ENCODE peak calls at places on chromosome 13, in nine cellular contexts. J, E, Z, X, G, L, F, B and A are unnamed samples.
A peak's percentile ranks its signal among the peaks of the same experiment; 100 is the strongest.

GRCh38 chr13:33251131-33251629 is 34.4 kb downstream of the STARD13 start:
- DNase-seq in J (peak; percentile 99), F (peak; percentile 91), G (no peak), L (no peak), X (no peak), Z (no peak), E (peak; percentile 92), B (no peak), A (no peak)

GRCh38 chr13:105196052-105196451 is 1339.4 kb downstream of the EFNB2 start:
- DNase-seq in J (peak; percentile 89), X (no peak), L (no peak), F (peak; percentile 14), Z (no peak), G (no peak), E (peak; percentile 18), B (no peak), A (no peak)

GRCh38 chr13:39417131-39417530 is 185.9 kb downstream of the LHFPL6 start:
- DNase-seq in G (peak; percentile 40), J (peak; percentile 18), X (no peak), Z (no peak), E (peak; percentile 8), B (no peak), L (no peak), F (no peak), A (no peak)

GRCh38 chr13:77113496-77113895 is 86.5 kb upstream of the FBXL3 start:
- DNase-seq in X (no peak), J (peak; percentile 12), B (no peak), Z (no peak), E (no peak), F (peak; percentile 2), G (no peak), L (no peak), A (no peak)

GRCh38 chr13:106649495-106649894 is 81.6 kb upstream of the ARGLU1 start:
- DNase-seq in E (no peak), L (no peak), G (no peak), F (peak; percentile 35), Z (no peak), J (peak; percentile 2), X (no peak), B (no peak), A (no peak)

GRCh38 chr13:113660066-113660465 is 2.1 kb upstream of the ATP4B start:
- DNase-seq in F (no peak), G (no peak), E (no peak), Z (no peak), B (no peak), J (no peak), X (no peak), L (no peak), A (no peak)

GRCh38 chr13:23558675-23559536 is 11.3 kb upstream of the TNFRSF19 start:
- DNase-seq in J (peak; percentile 78), F (peak; percentile 95), X (no peak), E (peak; percentile 64), L (no peak), G (peak; percentile 25), Z (no peak), B (no peak), A (no peak)

GRCh38 chr13:113730145-113730750 is 28.8 kb upstream of the TMEM255B start:
- DNase-seq in Z (no peak), X (no peak), B (no peak), F (no peak), J (no peak), L (no peak), G (no peak), E (no peak), A (no peak)

GRCh38 chr13:34156841-34157365 is 339.0 kb downstream of the RFC3 start:
- DNase-seq in E (peak; percentile 92), J (peak; percentile 95), B (no peak), G (no peak), F (peak; percentile 87), Z (no peak), X (peak; percentile 71), L (no peak), A (peak; percentile 46)

GRCh38 chr13:113360446-113360845 is 3.5 kb downstream of the GRTP1 start:
- DNase-seq in J (no peak), Z (no peak), G (no peak), B (no peak), L (no peak), X (no peak), E (no peak), F (no peak), A (no peak)

GRCh38 chr13:104327217-104327616 is 1261.0 kb upstream of the SLC10A2 start:
- DNase-seq in Z (no peak), J (no peak), B (no peak), L (no peak), G (no peak), X (no peak), E (no peak), F (no peak), A (no peak)

GRCh38 chr13:108315273-108315672 is 45.8 kb downstream of the TNFSF13B start:
- DNase-seq in X (no peak), J (no peak), Z (no peak), E (no peak), B (no peak), F (no peak), G (no peak), L (no peak), A (no peak)

GRCh38 chr13:65416784-65417183 is 1813.4 kb downstream of the PCDH9 start:
- DNase-seq in J (no peak), F (no peak), L (no peak), E (no peak), B (no peak), X (no peak), G (no peak), Z (no peak), A (no peak)

GRCh38 chr13:94050686-94051085 is 428.8 kb downstream of the DCT start:
- DNase-seq in X (peak; percentile 82), J (no peak), F (no peak), B (no peak), G (no peak), L (no peak), E (no peak), Z (no peak), A (no peak)

GRCh38 chr13:19763618-19764017 is 19.1 kb downstream of the PSPC1 start:
- DNase-seq in E (no peak), Z (no peak), F (no peak), B (no peak), L (no peak), J (no peak), X (no peak), G (no peak), A (no peak)

GRCh38 chr13:103884139-103884723 is 818.0 kb upstream of the SLC10A2 start:
- DNase-seq in B (no peak), F (no peak), J (no peak), Z (no peak), L (no peak), X (no peak), E (no peak), G (no peak), A (no peak)

GRCh38 chr13:39692650-39693438 is 37.4 kb downstream of the COG6 start:
- DNase-seq in E (no peak), B (no peak), X (no peak), J (no peak), F (peak; percentile 3), G (no peak), Z (no peak), L (no peak), A (no peak)

GRCh38 chr13:97005631-97006262 is 11.5 kb upstream of the OXGR1 start:
- DNase-seq in E (peak; percentile 45), X (no peak), G (no peak), B (no peak), F (peak; percentile 47), Z (no peak), L (no peak), J (peak; percentile 62), A (no peak)

GRCh38 chr13:35888327-35888940 is 242.7 kb downstream of the DCLK1 start:
- DNase-seq in B (no peak), X (no peak), L (no peak), F (no peak), J (no peak), G (no peak), E (no peak), Z (no peak), A (no peak)

GRCh38 chr13:34941436-34941834 is 635 bp upstream of the NBEA start:
- DNase-seq in X (no peak), F (no peak), E (no peak), L (no peak), J (no peak), B (no peak), Z (no peak), G (no peak), A (no peak)

GRCh38 chr13:98548230-98548629 is 28.7 kb downstream of the STK24 start:
- DNase-seq in E (no peak), Z (no peak), F (no peak), X (no peak), L (no peak), B (no peak), G (no peak), J (peak; percentile 63), A (no peak)